ENCODE peak calls at places on chromosomes 7 and 10, in four cellular contexts. I is GM12878, C is A549, W is HepG2. G is an unnamed sample.

GRCh38 chr10:69087600-69088470 is at the start of gene SRGN:
- DNase-seq in C (peak), W (no peak), I (peak), G (no peak)

GRCh38 chr10:14487511-14487909 is 156.8 kb upstream of the FRMD4A start:
- DNase-seq in W (no peak), I (no peak), C (no peak), G (no peak)

GRCh38 chr10:110016037-110016436 is 8.3 kb downstream of the ADD3 start:
- DNase-seq in W (peak), C (peak), I (no peak), G (no peak)

GRCh38 chr7:117319211-117319610 is 3.6 kb downstream of the WNT2 start:
- DNase-seq in C (no peak), I (no peak), W (no peak), G (no peak)

GRCh38 chr10:88530629-88531382 is 52.3 kb downstream of the RNLS start:
- DNase-seq in C (no peak), W (no peak), I (no peak), G (no peak)

GRCh38 chr7:155945670-155946325 is 133.5 kb upstream of the SHH start:
- DNase-seq in I (no peak), C (no peak), W (no peak), G (no peak)

GRCh38 chr7:149334219-149334618 is 72.2 kb downstream of the ZNF783 start:
- DNase-seq in I (no peak), W (no peak), C (no peak), G (no peak)

GRCh38 chr10:50416885-50417284 is 165.6 kb upstream of the ASAH2 start:
- DNase-seq in W (no peak), I (no peak), C (no peak), G (no peak)

GRCh38 chr7:143448429-143448828 is 5.2 kb downstream of the TAS2R60 start:
- DNase-seq in W (no peak), I (no peak), C (no peak), G (no peak)

GRCh38 chr10:29055091-29055490 is 233.8 kb upstream of the LYZL1 start:
- DNase-seq in C (no peak), W (no peak), I (no peak), G (no peak)

GRCh38 chr7:16034353-16034752 is 347.9 kb upstream of the MEOX2 start:
- DNase-seq in I (no peak), W (no peak), C (no peak), G (no peak)

GRCh38 chr10:57952741-57953140 is 315.0 kb downstream of the IPMK start:
- DNase-seq in W (no peak), I (no peak), C (no peak), G (no peak)

GRCh38 chr7:24059775-24060174 is 224.2 kb upstream of the NPY start:
- DNase-seq in C (no peak), W (no peak), I (no peak), G (peak)

GRCh38 chr7:95501261-95501816 is 15.6 kb downstream of the ASB4 start:
- DNase-seq in W (no peak), I (peak), C (no peak), G (no peak)

GRCh38 chr7:50687575-50688261 is 95.0 kb downstream of the GRB10 start:
- DNase-seq in C (no peak), W (no peak), I (no peak), G (no peak)

GRCh38 chr10:34292178-34292565 is 522.9 kb downstream of the PARD3 start:
- DNase-seq in C (no peak), W (no peak), I (no peak), G (no peak)

GRCh38 chr10:104688251-104688650 is 47.2 kb downstream of the SORCS3 start:
- DNase-seq in C (no peak), W (no peak), I (no peak), G (no peak)

GRCh38 chr10:7405637-7406036 is 5.2 kb downstream of the SFMBT2 start:
- DNase-seq in W (no peak), I (no peak), C (no peak), G (no peak)

DNA sequence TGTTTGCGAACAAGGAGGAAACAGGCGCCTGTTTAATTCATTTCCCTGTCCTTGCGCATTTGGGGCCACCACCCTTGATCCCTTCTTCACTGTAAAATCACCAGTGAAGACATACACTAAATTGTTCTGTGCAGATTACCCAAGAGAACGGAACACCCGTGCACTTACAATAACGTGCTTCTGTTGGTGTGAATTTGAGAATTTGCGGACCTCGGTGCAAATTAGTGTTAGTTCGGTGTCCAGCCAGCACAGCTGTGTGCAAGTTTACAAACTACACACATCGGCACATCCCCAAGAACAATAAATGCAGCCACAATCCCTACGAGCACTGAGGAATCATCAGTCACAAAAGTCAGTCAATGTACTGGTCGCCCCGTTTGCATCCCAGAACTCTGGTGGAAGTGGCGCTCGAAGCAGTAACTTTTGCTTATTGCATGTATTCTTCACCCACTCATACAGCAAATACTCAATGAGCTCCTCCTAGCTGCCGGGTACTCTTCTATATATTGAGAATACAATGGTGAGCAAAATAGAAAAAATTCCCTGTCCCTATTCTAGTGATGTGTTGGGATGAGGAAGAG is 791 bp upstream of the CNOT4 start:
- DNase-seq in W (peak), I (peak), C (peak), G (no peak)
- TF ChIP-seq ESRRA in W (no peak), I (no peak), C (no peak), G (no peak)

GRCh38 chr7:84394219-84394618 is 199.6 kb upstream of the SEMA3A start:
- DNase-seq in I (no peak), C (no peak), W (no peak), G (no peak)

GRCh38 chr7:84384417-84384816 is 189.8 kb upstream of the SEMA3A start:
- DNase-seq in I (no peak), C (no peak), W (no peak), G (no peak)

GRCh38 chr7:84393776-84394175 is 199.2 kb upstream of the SEMA3A start:
- DNase-seq in W (no peak), I (no peak), C (no peak), G (no peak)

GRCh38 chr7:84389242-84389641 is 194.7 kb upstream of the SEMA3A start:
- DNase-seq in C (no peak), W (no peak), I (peak), G (no peak)
- TF ChIP-seq ESRRA in C (no peak), W (no peak), I (no peak), G (no peak)

GRCh38 chr10:271201-271600 is 135.9 kb downstream of the ZMYND11 start:
- DNase-seq in I (no peak), C (no peak), W (no peak), G (no peak)

GRCh38 chr10:267705-268104 is 132.4 kb downstream of the ZMYND11 start:
- DNase-seq in W (no peak), C (no peak), I (no peak), G (no peak)

GRCh38 chr10:269440-270074 is 134.3 kb downstream of the ZMYND11 start:
- DNase-seq in W (no peak), I (no peak), C (no peak), G (no peak)

GRCh38 chr10:271722-272121 is 136.5 kb downstream of the ZMYND11 start:
- DNase-seq in W (no peak), I (no peak), C (no peak), G (no peak)

GRCh38 chr10:266974-267425 is 131.7 kb downstream of the ZMYND11 start:
- DNase-seq in C (no peak), I (peak), W (no peak), G (no peak)
- TF ChIP-seq ESRRA in C (no peak), I (no peak), W (no peak), G (no peak)

GRCh38 chr10:13231808-13232207 is 2.4 kb downstream of the UCMA start:
- DNase-seq in C (no peak), W (no peak), I (no peak), G (no peak)

GRCh38 chr10:13227031-13227430 is 7.1 kb downstream of the UCMA start:
- DNase-seq in I (no peak), C (no peak), W (no peak), G (no peak)

GRCh38 chr10:13233358-13233757 is 816 bp downstream of the UCMA start:
- DNase-seq in I (no peak), W (no peak), C (no peak), G (no peak)

GRCh38 chr10:13234172-13234571 is at the start of gene UCMA:
- DNase-seq in W (no peak), C (no peak), I (no peak), G (no peak)

GRCh38 chr10:13231190-13231589 is 3.0 kb downstream of the UCMA start:
- DNase-seq in C (no peak), W (no peak), I (no peak), G (no peak)
- TF ChIP-seq ESRRA in C (no peak), W (no peak), I (no peak), G (no peak)

DNA sequence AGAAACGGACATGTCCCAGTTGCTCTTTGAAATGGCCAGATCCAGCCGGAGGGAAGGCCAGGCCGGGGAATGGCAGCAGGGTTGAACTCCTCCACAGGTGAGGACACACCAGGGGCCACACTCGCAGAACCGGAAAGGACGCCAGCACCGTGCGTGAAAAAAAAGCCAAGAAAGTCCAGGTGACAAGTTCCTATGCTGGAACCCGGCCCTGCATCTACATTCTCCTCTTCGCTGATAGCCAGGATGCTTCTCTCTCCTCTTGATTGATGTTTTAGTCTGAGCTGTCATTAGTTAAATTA is 64.6 kb downstream of the EBF3 start:
- DNase-seq in C (no peak), I (no peak), W (no peak), G (no peak)
- TF ChIP-seq ESRRA in C (no peak), I (no peak), W (no peak), G (no peak)

GRCh38 chr10:119595715-119596515 is 849 bp downstream of the TIAL1 start:
- DNase-seq in C (peak), I (no peak), W (no peak), G (peak)
- TF ChIP-seq ESRRA in C (no peak), I (no peak), W (no peak), G (no peak)

GRCh38 chr7:113289140-113289740 is 170.9 kb upstream of the SMIM30 start:
- DNase-seq in C (no peak), I (no peak), W (peak), G (no peak)

GRCh38 chr7:113291058-113291457 is 172.7 kb upstream of the SMIM30 start:
- DNase-seq in W (no peak), I (no peak), C (no peak), G (no peak)

GRCh38 chr7:113294750-113295149 is 176.4 kb upstream of the SMIM30 start:
- DNase-seq in C (no peak), I (no peak), W (no peak), G (no peak)

DNA sequence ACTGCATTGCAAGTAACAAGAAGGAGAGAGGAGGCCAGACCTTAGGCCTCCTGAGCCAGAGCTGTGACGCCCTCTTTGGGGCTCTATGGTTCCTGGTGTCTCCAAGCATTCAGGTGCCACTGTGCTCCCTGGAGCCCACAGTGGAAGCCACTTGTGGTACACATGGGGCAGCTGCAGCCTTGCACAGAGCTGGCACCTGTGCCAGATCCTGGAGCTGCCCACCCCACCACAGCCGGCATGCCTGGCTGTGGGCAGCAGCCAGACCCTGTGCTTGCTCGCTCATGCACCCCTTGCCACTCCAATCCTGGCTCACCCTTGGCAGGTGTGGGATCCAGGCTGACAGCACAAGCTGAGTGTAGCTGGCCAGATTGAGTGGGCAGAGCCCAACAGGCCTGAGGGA is 173.8 kb upstream of the SMIM30 start:
- DNase-seq in I (no peak), C (no peak), W (no peak), G (no peak)
- TF ChIP-seq ESRRA in I (no peak), C (no peak), W (no peak), G (no peak)

GRCh38 chr10:17335065-17335464 is 107.0 kb downstream of the VIM start:
- DNase-seq in W (no peak), I (no peak), C (no peak), G (no peak)
- TF ChIP-seq ESRRA in W (no peak), I (no peak), C (no peak), G (no peak)

DNA sequence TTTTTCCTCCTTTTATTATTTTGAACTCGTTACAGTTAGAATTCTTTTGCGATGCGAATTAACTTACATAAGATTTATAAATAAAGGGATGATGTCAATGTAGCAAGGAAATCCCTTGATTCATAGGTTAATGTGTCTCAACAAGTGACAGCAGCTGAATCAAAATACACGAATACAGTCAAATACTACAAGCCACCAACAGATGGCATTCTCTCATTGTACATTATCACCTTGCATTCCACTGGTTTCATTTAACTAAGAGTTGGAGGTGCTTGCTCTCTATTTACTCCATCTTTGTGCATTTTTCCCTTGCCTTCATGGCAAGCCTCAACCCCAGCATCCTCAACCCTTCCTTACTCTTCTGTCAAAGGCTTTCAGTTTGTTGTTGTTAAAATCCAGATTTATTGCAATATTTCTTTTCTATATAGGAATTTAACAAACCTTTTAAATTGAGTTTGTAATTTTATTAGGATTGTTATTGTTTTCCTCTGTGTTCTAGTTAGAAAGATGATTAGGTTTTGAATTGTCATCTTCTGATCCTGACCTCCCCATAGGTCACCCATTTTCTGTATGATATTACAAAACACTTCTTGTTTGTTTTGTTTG is 78.3 kb downstream of the SLC25A40 start:
- DNase-seq in I (peak), C (peak), W (peak), G (no peak)
- TF ChIP-seq ESRRA in I (no peak), C (no peak), W (no peak), G (no peak)